ENCODE peak calls at places on chromosomes 5 and 9, in five cellular contexts. D is NCI-H1092 treated with DMSO at 0.1 percent for 48 hours; E is CD4-positive, CD25-positive, alpha-beta regulatory T cell; F is globus pallidus; C is left kidney. Z is an unnamed sample.

GRCh38 chr9:84057662-84058061 is 77.1 kb downstream of the RMI1 start:
- DNase-seq in D (no peak), E (no peak), F (no peak), C (no peak), Z (no peak)

GRCh38 chr5:107570805-107571531 is 99.8 kb downstream of the EFNA5 start:
- DNase-seq in D (peak; percentile 25), E (no peak), F (no peak), C (peak; percentile 52), Z (no peak)

GRCh38 chr5:123207852-123208251 is 118.8 kb downstream of the PRDM6 start:
- DNase-seq in D (no peak), E (no peak), F (no peak), C (peak; percentile 75), Z (no peak)

GRCh38 chr9:114389612-114390368 is 2.0 kb upstream of the AKNA start:
- DNase-seq in D (no peak), E (no peak), F (no peak), C (peak; percentile 60), Z (no peak)

GRCh38 chr9:21813575-21814473 is 11.4 kb downstream of the MTAP start:
- DNase-seq in D (peak; percentile 80), E (peak; percentile 74), F (peak; percentile 80), C (peak; percentile 86), Z (peak; percentile 59)

GRCh38 chr9:73577867-73578266 is 426.2 kb downstream of the ANXA1 start:
- DNase-seq in D (peak; percentile 80), E (no peak), F (peak; percentile 6), C (peak; percentile 40), Z (peak; percentile 9)

GRCh38 chr9:123927625-123928308 is 2.2 kb downstream of the DENND1A start:
- DNase-seq in D (no peak), E (no peak), F (no peak), C (peak; percentile 6), Z (peak; percentile 55)

GRCh38 chr5:140109050-140109817 is 4.7 kb upstream of the PURA start:
- DNase-seq in D (no peak), E (no peak), F (no peak), C (peak; percentile 48), Z (no peak)

GRCh38 chr5:9544056-9544455 is 1.8 kb downstream of the SEMA5A start:
- DNase-seq in D (no peak), E (no peak), F (no peak), C (no peak), Z (no peak)

GRCh38 chr5:132499440-132500243 is 9.1 kb upstream of the IRF1 start:
- DNase-seq in D (no peak), E (no peak), F (no peak), C (no peak), Z (no peak)

GRCh38 chr5:73644385-73644963 is 18.5 kb downstream of the ARHGEF28 start:
- DNase-seq in D (no peak), E (no peak), F (no peak), C (no peak), Z (no peak)

GRCh38 chr5:97125125-97125683 is 17.2 kb downstream of the LIX1 start:
- DNase-seq in D (no peak), E (no peak), F (no peak), C (no peak), Z (no peak)

GRCh38 chr5:170184007-170184687 is 48.6 kb upstream of the C5orf58 start:
- DNase-seq in D (peak; percentile 1), E (peak; percentile 8), F (peak; percentile 42), C (peak; percentile 86), Z (peak; percentile 79)

GRCh38 chr5:174404848-174405247 is 319.5 kb upstream of the MSX2 start:
- DNase-seq in D (no peak), E (no peak), F (no peak), C (no peak), Z (no peak)

GRCh38 chr9:137756045-137756744 is 121.4 kb upstream of the CACNA1B start:
- DNase-seq in D (no peak), E (no peak), F (no peak), C (no peak), Z (no peak)

GRCh38 chr9:133759946-133760345 is 21.8 kb upstream of the SARDH start:
- DNase-seq in D (no peak), E (no peak), F (no peak), C (no peak), Z (no peak)

GRCh38 chr5:176436641-176437040 is 11.5 kb upstream of the FAF2 start:
- DNase-seq in D (no peak), E (no peak), F (no peak), C (no peak), Z (no peak)

GRCh38 chr9:133700861-133701320 is 37.3 kb downstream of the SARDH start:
- DNase-seq in D (no peak), E (no peak), F (peak; percentile 41), C (peak; percentile 72), Z (no peak)

GRCh38 chr5:124538931-124539330 is 207.5 kb downstream of the ZNF608 start:
- DNase-seq in D (no peak), E (no peak), F (no peak), C (no peak), Z (no peak)

GRCh38 chr5:131610198-131611063 is 24.6 kb downstream of the RAPGEF6 start:
- DNase-seq in D (no peak), E (no peak), F (no peak), C (peak; percentile 65), Z (peak; percentile 74)

GRCh38 chr5:148979104-148979723 is 83.6 kb downstream of the SH3TC2 start:
- DNase-seq in D (no peak), E (no peak), F (no peak), C (no peak), Z (peak; percentile 91)

GRCh38 chr9:133029994-133030316 is 842 bp upstream of the GTF3C5 start:
- DNase-seq in D (no peak), E (no peak), F (no peak), C (no peak), Z (no peak)

Z was measured in RWPE1.